ENCODE peak calls at places on chromosomes 5 and 9, in four cellular contexts. S is GM20000, G is fibroblast of villous mesenchyme, H is dorsolateral prefrontal cortex. W is an unnamed sample.

GRCh38 chr5:10675177-10675700 is 85.8 kb downstream of the DAP start:
- DNase-seq in S (no peak), G (no peak), H (no peak), W (no peak)

GRCh38 chr5:58322453-58322852 is 137.4 kb downstream of the PLK2 start:
- DNase-seq in S (no peak), G (no peak), H (no peak), W (no peak)

GRCh38 chr5:115455241-115455640 is 89.3 kb downstream of the FEM1C start:
- DNase-seq in S (no peak), G (peak), H (no peak), W (no peak)

GRCh38 chr5:150044334-150044681 is 42.0 kb downstream of the CSF1R start:
- DNase-seq in S (no peak), G (peak), H (no peak), W (no peak)

GRCh38 chr9:105679406-105680022 is 14.8 kb upstream of the TMEM38B start:
- DNase-seq in S (no peak), G (no peak), H (no peak), W (no peak)

GRCh38 chr5:152688561-152689274 is 283.6 kb upstream of the NMUR2 start:
- DNase-seq in S (no peak), G (peak), H (no peak), W (no peak)

GRCh38 chr9:127144670-127145458 is 22.4 kb upstream of the ANGPTL2 start:
- DNase-seq in S (no peak), G (peak), H (no peak), W (no peak)

GRCh38 chr9:118455781-118456180 is 751.6 kb downstream of the TLR4 start:
- DNase-seq in S (no peak), G (no peak), H (no peak), W (no peak)

GRCh38 chr5:58262226-58262625 is 197.7 kb downstream of the PLK2 start:
- DNase-seq in S (no peak), G (no peak), H (no peak), W (no peak)

GRCh38 chr5:116652196-116652729 is 77.6 kb upstream of the SEMA6A start:
- DNase-seq in S (peak), G (peak), H (peak), W (peak)

GRCh38 chr5:171825046-171825445 is 39.4 kb downstream of the SMIM23 start:
- DNase-seq in S (no peak), G (no peak), H (no peak), W (no peak)

GRCh38 chr9:5614985-5615384 is 13.9 kb upstream of the RIC1 start:
- DNase-seq in S (no peak), G (no peak), H (no peak), W (no peak)

GRCh38 chr5:174599992-174600391 is 124.4 kb upstream of the MSX2 start:
- DNase-seq in S (no peak), G (no peak), H (no peak), W (no peak)

GRCh38 chr9:13917534-13917933 is 396.4 kb downstream of the NFIB start:
- DNase-seq in S (no peak), G (no peak), H (no peak), W (no peak)

GRCh38 chr5:94884294-94884693 is 265.8 kb downstream of the SLF1 start:
- DNase-seq in S (no peak), G (peak), H (no peak), W (peak)

GRCh38 chr5:111792659-111793058 is 35.7 kb upstream of the NREP start:
- DNase-seq in S (no peak), G (no peak), H (no peak), W (no peak)

GRCh38 chr9:134515026-134515821 is 126.4 kb upstream of the COL5A1 start:
- DNase-seq in S (no peak), G (no peak), H (peak), W (no peak)

GRCh38 chr5:7802855-7803254 is 48.1 kb downstream of the CFAP90 start:
- DNase-seq in S (no peak), G (no peak), H (no peak), W (no peak)

GRCh38 chr5:160165137-160166068 is 46.2 kb upstream of the PWWP2A start:
- DNase-seq in S (no peak), G (peak), H (peak), W (no peak)

GRCh38 chr5:173228639-173229380 is 6.2 kb downstream of the NKX2-5 start:
- DNase-seq in S (no peak), G (no peak), H (no peak), W (no peak)

GRCh38 chr5:143002459-143003327 is 232.5 kb downstream of the ARHGAP26 start:
- DNase-seq in S (peak), G (peak), H (no peak), W (no peak)

GRCh38 chr5:74326571-74327338 is 313.8 kb downstream of the ENC1 start:
- DNase-seq in S (peak), G (peak), H (no peak), W (no peak)

GRCh38 chr5:178123094-178123986 is 7.5 kb upstream of the RMND5B start:
- DNase-seq in S (no peak), G (no peak), H (no peak), W (no peak)

GRCh38 chr5:132540764-132541163 is 2.6 kb downstream of the IL5 start:
- DNase-seq in S (no peak), G (no peak), H (no peak), W (no peak)

GRCh38 chr5:42894057-42894456 is 82.4 kb upstream of the SELENOP start:
- DNase-seq in S (no peak), G (no peak), H (no peak), W (no peak)

GRCh38 chr5:73096239-73096575 is 24.2 kb upstream of the TMEM171 start:
- DNase-seq in S (no peak), G (no peak), H (no peak), W (no peak)

GRCh38 chr9:16626577-16627130 is 243.8 kb downstream of the BNC2 start:
- DNase-seq in S (no peak), G (peak), H (no peak), W (no peak)

GRCh38 chr9:136324501-136325300 is 2.6 kb upstream of the GPSM1 start:
- DNase-seq in S (no peak), G (no peak), H (no peak), W (no peak)
- TF ChIP-seq CTCF in S (no peak), G (no peak), H (no peak), W (peak)

DNA sequence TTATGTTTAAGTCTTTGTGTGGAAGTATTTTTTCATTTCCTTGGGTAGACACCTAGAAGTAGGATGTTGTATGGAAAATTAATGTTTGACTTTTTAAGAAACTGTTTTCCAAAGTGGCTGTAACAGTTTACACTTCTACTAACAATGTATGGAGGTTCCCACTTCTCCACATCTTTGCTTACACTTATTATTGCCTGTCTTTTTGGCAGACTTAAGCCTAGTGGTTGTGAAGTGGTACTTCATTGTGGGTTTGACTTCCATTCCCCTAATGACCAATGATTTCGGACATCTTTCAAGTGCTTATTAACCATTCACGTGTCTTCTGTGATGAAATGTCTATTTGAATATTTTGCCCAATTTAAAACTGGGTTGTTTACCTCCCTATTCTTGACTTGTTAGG is 91.5 kb upstream of the CDKN2B start:
- DNase-seq in S (no peak), G (no peak), H (no peak), W (no peak)
- TF ChIP-seq CTCF in S (no peak), G (peak), H (no peak), W (peak)

GRCh38 chr5:110333384-110333783 is 393.1 kb downstream of the TMEM232 start:
- DNase-seq in S (no peak), G (no peak), H (no peak), W (no peak)
- TF ChIP-seq CTCF in S (no peak), G (peak), H (no peak), W (peak)

DNA sequence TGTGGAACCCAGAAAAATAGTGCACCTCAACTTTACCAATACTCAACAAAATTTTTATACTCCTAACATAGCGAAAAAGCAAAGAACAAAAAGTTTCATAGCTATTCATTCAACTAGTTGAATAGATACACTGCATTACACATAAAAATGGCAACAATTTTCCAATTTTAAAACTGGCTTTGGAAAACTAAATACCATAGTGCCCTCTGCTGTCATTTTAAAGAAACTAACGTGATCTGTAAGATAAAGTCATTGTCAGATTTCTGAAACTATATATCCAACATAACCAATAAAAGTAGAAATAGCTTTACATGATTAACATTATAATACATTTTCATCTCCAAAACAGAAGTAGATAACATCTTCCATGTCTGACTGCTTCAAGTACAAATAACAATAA is 31.6 kb downstream of the DTWD2 start:
- DNase-seq in S (no peak), G (peak), H (no peak), W (no peak)
- TF ChIP-seq CTCF in S (no peak), G (peak), H (peak), W (peak)

GRCh38 chr5:125874717-125875116 is 548.5 kb upstream of the GRAMD2B start:
- DNase-seq in S (no peak), G (no peak), H (no peak), W (no peak)
- TF ChIP-seq CTCF in S (no peak), G (no peak), H (no peak), W (no peak)

GRCh38 chr5:57094753-57095683 is 78.8 kb upstream of the GPBP1 start:
- DNase-seq in S (no peak), G (no peak), H (no peak), W (no peak)
- TF ChIP-seq CTCF in S (peak), G (peak), H (no peak), W (no peak)

W was measured in neural crest cell.